ENCODE peak calls at places on chromosomes 2 and 18, in five cellular contexts. X is right atrium auricular region, E is progenitor cell of endocrine pancreas, U is GM23338, J is cardiac muscle cell. A is an unnamed sample.

GRCh38 chr2:240249423-240250149 is 109.1 kb upstream of the OTOS start:
- DNase-seq in X (peak), E (peak), U (no peak), J (no peak), A (peak)

GRCh38 chr18:36903215-36903928 is 74.4 kb downstream of the KIAA1328 start:
- DNase-seq in X (no peak), E (no peak), U (no peak), J (peak), A (no peak)

GRCh38 chr18:77223653-77224052 is 26.0 kb upstream of the GALR1 start:
- DNase-seq in X (no peak), E (no peak), U (no peak), J (peak), A (no peak)

GRCh38 chr2:96091141-96091710 is 25.1 kb downstream of the ADRA2B start:
- DNase-seq in X (peak), E (peak), U (no peak), J (no peak), A (no peak)

GRCh38 chr2:24399434-24400206 is 39.3 kb upstream of the ITSN2 start:
- DNase-seq in X (no peak), E (no peak), U (no peak), J (no peak), A (no peak)

GRCh38 chr2:96734899-96735585 is 4.8 kb downstream of the LMAN2L start:
- DNase-seq in X (no peak), E (no peak), U (no peak), J (peak), A (no peak)

GRCh38 chr2:205712983-205713531 is 30.8 kb downstream of the NRP2 start:
- DNase-seq in X (no peak), E (no peak), U (no peak), J (no peak), A (no peak)

GRCh38 chr2:17979707-17980106 is 101.2 kb downstream of the KCNS3 start:
- DNase-seq in X (no peak), E (no peak), U (no peak), J (no peak), A (no peak)

GRCh38 chr2:46276652-46277051 is 20.6 kb upstream of the EPAS1 start:
- DNase-seq in X (no peak), E (no peak), U (no peak), J (peak), A (no peak)

GRCh38 chr2:32745675-32746074 is 117.8 kb downstream of the TTC27 start:
- DNase-seq in X (no peak), E (no peak), U (no peak), J (no peak), A (no peak)

GRCh38 chr18:62329676-62330454 is 4.8 kb downstream of the TNFRSF11A start:
- DNase-seq in X (peak), E (no peak), U (peak), J (peak), A (no peak)

GRCh38 chr2:11790228-11790627 is 43.8 kb downstream of the LPIN1 start:
- DNase-seq in X (no peak), E (no peak), U (no peak), J (no peak), A (no peak)

GRCh38 chr2:232299927-232300674 is 78.5 kb upstream of the ALPP start:
- DNase-seq in X (no peak), E (no peak), U (no peak), J (no peak), A (no peak)

GRCh38 chr18:43129946-43130523 is 14.6 kb upstream of the RIT2 start:
- DNase-seq in X (no peak), E (no peak), U (no peak), J (peak), A (no peak)

GRCh38 chr2:152127628-152128027 is 28.8 kb upstream of the CACNB4 start:
- DNase-seq in X (no peak), E (no peak), U (no peak), J (no peak), A (no peak)

GRCh38 chr2:218284106-218284811 is 8.0 kb downstream of the TMBIM1 start:
- DNase-seq in X (no peak), E (no peak), U (no peak), J (peak), A (no peak)

GRCh38 chr18:23523429-23524212 is 20.3 kb downstream of the RMC1 start:
- DNase-seq in X (no peak), E (no peak), U (no peak), J (no peak), A (no peak)

GRCh38 chr18:59874166-59874565 is 25.6 kb upstream of the PMAIP1 start:
- DNase-seq in X (no peak), E (no peak), U (no peak), J (peak), A (no peak)

GRCh38 chr2:208531361-208531760 is 124.8 kb downstream of the PTH2R start:
- DNase-seq in X (no peak), E (no peak), U (no peak), J (no peak), A (no peak)

GRCh38 chr2:35365859-35366258 is 989.7 kb upstream of the CRIM1 start:
- DNase-seq in X (no peak), E (no peak), U (no peak), J (no peak), A (no peak)

GRCh38 chr2:96502891-96503636 is 2.1 kb downstream of the NEURL3 start:
- DNase-seq in X (peak), E (no peak), U (no peak), J (no peak), A (peak)

GRCh38 chr18:25646971-25647370 is 295.0 kb upstream of the ZNF521 start:
- DNase-seq in X (no peak), E (no peak), U (no peak), J (peak), A (no peak)

GRCh38 chr2:31877008-31877407 is 133.8 kb downstream of the MEMO1 start:
- DNase-seq in X (no peak), E (no peak), U (no peak), J (peak), A (no peak)

GRCh38 chr2:86280191-86280667 is 57.2 kb downstream of the REEP1 start:
- DNase-seq in X (no peak), E (no peak), U (no peak), J (no peak), A (peak)

GRCh38 chr2:64604929-64605550 is 48.7 kb downstream of the SERTAD2 start:
- DNase-seq in X (peak), E (no peak), U (no peak), J (peak), A (no peak)

GRCh38 chr2:232937278-232937906 is 67.3 kb downstream of the SNORC start:
- DNase-seq in X (no peak), E (no peak), U (no peak), J (peak), A (no peak)

GRCh38 chr2:158882297-158882696 is 86.1 kb upstream of the TANC1 start:
- DNase-seq in X (no peak), E (no peak), U (no peak), J (no peak), A (no peak)

GRCh38 chr2:126635281-126635680 is 20.7 kb upstream of the GYPC start:
- DNase-seq in X (no peak), E (no peak), U (no peak), J (peak), A (no peak)

GRCh38 chr2:237593596-237594310 is 3.2 kb upstream of the RAB17 start:
- DNase-seq in X (no peak), E (no peak), U (no peak), J (no peak), A (no peak)

GRCh38 chr2:201794261-201794660 is 12.1 kb upstream of the CDK15 start:
- DNase-seq in X (no peak), E (no peak), U (no peak), J (no peak), A (no peak)

GRCh38 chr2:192247456-192247855 is 52.7 kb upstream of the TMEFF2 start:
- DNase-seq in X (no peak), E (no peak), U (no peak), J (no peak), A (no peak)

GRCh38 chr2:126828051-126828450 is 70.6 kb upstream of the TEX51 start:
- DNase-seq in X (no peak), E (no peak), U (no peak), J (no peak), A (no peak)

GRCh38 chr2:69013123-69013836 is at the start of gene ANTXR1:
- DNase-seq in X (no peak), E (peak), U (peak), J (peak), A (peak)

GRCh38 chr2:103132536-103133217 is 370.8 kb downstream of the TMEM182 start:
- DNase-seq in X (no peak), E (no peak), U (no peak), J (no peak), A (no peak)

GRCh38 chr2:228417526-228417925 is 236.0 kb upstream of the SPHKAP start:
- DNase-seq in X (no peak), E (no peak), U (no peak), J (no peak), A (no peak)

GRCh38 chr2:174833737-174834136 is 69.5 kb upstream of the CHRNA1 start:
- DNase-seq in X (no peak), E (no peak), U (no peak), J (no peak), A (no peak)

GRCh38 chr2:46377287-46377605 is 80.0 kb downstream of the EPAS1 start:
- DNase-seq in X (no peak), E (no peak), U (no peak), J (no peak), A (peak)

GRCh38 chr2:215712850-215713230 is 277.0 kb upstream of the FN1 start:
- DNase-seq in X (no peak), E (no peak), U (no peak), J (peak), A (no peak)

GRCh38 chr2:240991378-240992263 is 6.8 kb upstream of the SNED1 start:
- DNase-seq in X (peak), E (peak), U (peak), J (peak), A (peak)

GRCh38 chr2:197871780-197872456 is 67.5 kb downstream of the PLCL1 start:
- DNase-seq in X (no peak), E (no peak), U (no peak), J (no peak), A (no peak)

GRCh38 chr2:71173096-71173495 is 42.7 kb downstream of the MPHOSPH10 start:
- DNase-seq in X (no peak), E (no peak), U (no peak), J (no peak), A (no peak)

GRCh38 chr2:71174207-71174606 is 43.8 kb downstream of the MPHOSPH10 start:
- DNase-seq in X (no peak), E (no peak), U (no peak), J (no peak), A (no peak)
- TF ChIP-seq CTCF in X (no peak), E (no peak), U (no peak), J (no peak), A (no peak)

GRCh38 chr18:73841661-73842060 is 306.0 kb downstream of the FBXO15 start:
- DNase-seq in X (no peak), E (no peak), U (no peak), J (no peak), A (no peak)
- TF ChIP-seq CTCF in X (no peak), E (peak), U (peak), J (peak), A (peak)

GRCh38 chr2:3738454-3738853 is 35.1 kb downstream of the DCDC2C start:
- DNase-seq in X (no peak), E (no peak), U (peak), J (peak), A (no peak)
- TF ChIP-seq CTCF in X (no peak), E (peak), U (peak), J (peak), A (peak)

GRCh38 chr2:130966149-130967019 is 126.9 kb downstream of the FAM168B start:
- DNase-seq in X (no peak), E (peak), U (peak), J (no peak), A (no peak)

GRCh38 chr2:130967020-130967495 is 126.2 kb downstream of the FAM168B start:
- DNase-seq in X (no peak), E (no peak), U (peak), J (no peak), A (no peak)

GRCh38 chr2:130963058-130963848 is 126.5 kb downstream of the ARHGEF4 start:
- DNase-seq in X (no peak), E (no peak), U (peak), J (no peak), A (no peak)

GRCh38 chr2:130964931-130965330 is 128.2 kb downstream of the ARHGEF4 start:
- DNase-seq in X (no peak), E (no peak), U (no peak), J (no peak), A (no peak)

GRCh38 chr2:130963849-130964793 is 127.4 kb downstream of the ARHGEF4 start:
- DNase-seq in X (no peak), E (peak), U (peak), J (peak), A (no peak)
- TF ChIP-seq CTCF in X (no peak), E (peak), U (peak), J (peak), A (peak)

GRCh38 chr2:101697124-101697793 is at the start of gene MAP4K4:
- DNase-seq in X (peak), E (peak), U (peak), J (peak), A (peak)
- TF ChIP-seq CTCF in X (peak), E (peak), U (peak), J (peak), A (peak)